ENCODE peak calls at places on chromosomes 4 and X, in ten cellular contexts. R, T, S, K, X, G, F, I, H and Y are unnamed samples.
A peak's percentile ranks its signal among the peaks of the same experiment; 100 is the strongest.

GRCh38 chr4:18684932-18685331 is 663.4 kb upstream of the LCORL start:
- DNase-seq in T (no peak), S (no peak), G (no peak), R (no peak), F (no peak), I (no peak), X (no peak), H (no peak), K (no peak), Y (no peak)

GRCh38 chrX:103200951-103201529 is 13.9 kb upstream of the BEX4 start:
- DNase-seq in T (no peak), S (peak; percentile 34), R (no peak), X (no peak), H (no peak), G (no peak), F (no peak), K (no peak), I (no peak), Y (no peak)

GRCh38 chr4:40718571-40718970 is 31.2 kb upstream of the NSUN7 start:
- DNase-seq in F (no peak), G (no peak), X (peak; percentile 68), H (no peak), R (no peak), S (peak; percentile 8), T (no peak), I (no peak), K (no peak), Y (no peak)

GRCh38 chr4:165294907-165295306 is 32.6 kb upstream of the MSMO1 start:
- DNase-seq in S (no peak), K (no peak), F (no peak), T (no peak), H (no peak), X (no peak), I (peak; percentile 77), G (no peak), R (no peak), Y (no peak)

GRCh38 chr4:38667005-38667771 is 3.2 kb downstream of the KLF3 start:
- DNase-seq in G (peak; percentile 79), I (peak; percentile 16), R (peak; percentile 87), X (peak; percentile 89), K (peak; percentile 97), F (peak; percentile 91), H (no peak), T (peak; percentile 97), S (peak; percentile 88), Y (peak; percentile 98)

GRCh38 chr4:38641796-38642195 is 22.2 kb upstream of the KLF3 start:
- DNase-seq in T (no peak), I (no peak), K (no peak), F (no peak), H (no peak), S (no peak), X (no peak), R (no peak), G (no peak), Y (no peak)

GRCh38 chr4:169385356-169385755 is 114.6 kb upstream of the SH3RF1 start:
- DNase-seq in I (no peak), F (no peak), G (no peak), T (no peak), R (no peak), X (no peak), S (no peak), K (peak; percentile 39), H (no peak), Y (peak; percentile 49)

GRCh38 chr4:156692016-156692415 is 279.6 kb downstream of the PDGFC start:
- DNase-seq in X (no peak), G (no peak), H (no peak), T (no peak), S (no peak), I (no peak), R (no peak), F (no peak), K (no peak), Y (no peak)

GRCh38 chr4:5893013-5893580 is at the start of gene CRMP1:
- DNase-seq in S (no peak), T (no peak), H (no peak), K (no peak), G (peak; percentile 72), I (no peak), F (no peak), R (no peak), X (peak; percentile 47), Y (no peak)

GRCh38 chr4:17315459-17315858 is 196.4 kb downstream of the QDPR start:
- DNase-seq in F (no peak), I (no peak), X (no peak), T (no peak), S (no peak), R (no peak), K (no peak), G (no peak), H (no peak), Y (no peak)

GRCh38 chr4:63211377-63211776 is 1197.9 kb downstream of the TECRL start:
- DNase-seq in K (no peak), R (no peak), H (no peak), X (no peak), F (no peak), G (no peak), T (no peak), I (no peak), S (no peak), Y (no peak)

GRCh38 chr4:77821775-77822174 is 2.6 kb upstream of the CNOT6L start:
- DNase-seq in I (peak; percentile 72), T (no peak), H (no peak), R (no peak), F (no peak), G (no peak), K (no peak), S (no peak), X (no peak), Y (no peak)

GRCh38 chrX:140661657-140662056 is 47.9 kb upstream of the LINC00632 start:
- DNase-seq in I (no peak), R (no peak), T (no peak), K (no peak), F (no peak), X (no peak), G (no peak), S (no peak), H (no peak), Y (no peak)

GRCh38 chrX:119775517-119776238 is 15.8 kb downstream of the RPL39 start:
- DNase-seq in S (no peak), X (no peak), I (peak; percentile 34), F (no peak), T (no peak), K (no peak), R (no peak), H (no peak), G (no peak), Y (no peak)

GRCh38 chr4:114717432-114717831 is 118.8 kb downstream of the UGT8 start:
- DNase-seq in I (no peak), K (no peak), H (no peak), X (no peak), F (no peak), R (no peak), S (no peak), T (no peak), G (no peak), Y (no peak)

GRCh38 chr4:115249808-115250207 is 136.4 kb upstream of the NDST4 start:
- DNase-seq in S (no peak), G (no peak), R (no peak), H (no peak), T (no peak), K (no peak), F (no peak), X (no peak), I (no peak), Y (no peak)

GRCh38 chrX:43808231-43808630 is 74.0 kb downstream of the MAOB start:
- DNase-seq in S (no peak), I (no peak), G (no peak), H (no peak), X (no peak), R (no peak), F (no peak), K (no peak), T (no peak), Y (no peak)

GRCh38 chr4:72701987-72702819 is 133.2 kb upstream of the ADAMTS3 start:
- DNase-seq in G (peak; percentile 68), F (no peak), R (peak; percentile 15), X (peak; percentile 54), S (peak; percentile 43), I (peak; percentile 65), K (peak; percentile 10), H (no peak), T (peak; percentile 52), Y (peak; percentile 21)

GRCh38 chr4:140641789-140642439 is 73.2 kb upstream of the UCP1 start:
- DNase-seq in S (peak; percentile 72), X (peak; percentile 44), G (no peak), I (peak; percentile 23), K (no peak), R (no peak), T (no peak), F (no peak), H (peak; percentile 68), Y (no peak)
- H3K4me3 ChIP-seq in S (peak overlapping the region; percentile 25), X (no peak overlapping the region), G (no peak overlapping the region), I (no peak overlapping the region), K (no peak overlapping the region), R (no peak overlapping the region), T (no peak overlapping the region), F (no peak overlapping the region), H (peak overlapping the region; percentile 39), Y (no peak overlapping the region)

DNA sequence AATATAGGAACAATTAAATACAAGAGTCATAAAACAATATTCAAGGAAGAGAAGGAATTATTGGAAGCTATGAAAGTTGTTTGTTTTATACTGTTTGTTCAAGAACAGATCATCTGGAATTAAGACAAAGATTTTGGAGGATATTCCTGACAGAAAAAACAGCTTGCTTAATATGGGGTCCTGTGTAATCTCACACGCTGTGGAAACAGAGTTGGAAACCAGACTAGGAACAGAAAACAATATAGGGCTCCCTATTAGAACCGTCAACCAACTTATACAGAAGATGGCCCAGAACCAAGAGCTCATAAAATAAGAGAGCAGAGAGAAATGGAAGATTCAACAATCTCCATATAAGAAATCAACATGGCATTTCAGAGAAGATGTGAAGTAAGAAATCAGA is 156.0 kb downstream of the PCDH18 start:
- DNase-seq in I (no peak), S (no peak), F (no peak), R (no peak), K (no peak), T (no peak), G (no peak), H (no peak), X (no peak), Y (no peak)
- H3K4me3 ChIP-seq in I (no peak overlapping the region), S (no peak overlapping the region), F (no peak overlapping the region), R (no peak overlapping the region), K (no peak overlapping the region), T (no peak overlapping the region), G (no peak overlapping the region), H (no peak overlapping the region), X (no peak overlapping the region), Y (no peak overlapping the region)

DNA sequence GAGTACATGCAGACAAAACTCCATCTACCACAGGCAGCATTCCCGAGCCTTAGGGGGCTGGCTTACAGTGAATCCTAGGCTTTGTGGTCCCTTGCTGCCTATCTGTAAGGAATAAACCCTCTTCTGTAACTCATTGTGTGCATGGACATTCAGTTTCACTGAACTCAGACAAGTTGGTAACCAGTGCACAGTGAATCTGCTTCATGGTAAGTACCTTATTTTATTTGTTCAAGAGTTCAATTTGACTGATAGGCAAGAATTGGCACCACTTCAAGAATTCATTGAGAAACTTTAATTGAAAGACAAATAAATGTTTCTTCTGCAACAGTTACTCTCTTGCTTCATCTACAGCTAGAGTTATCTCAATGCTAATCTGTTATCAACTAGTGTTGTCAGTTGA is 57.2 kb upstream of the PRRG1 start:
- DNase-seq in T (no peak), K (no peak), R (no peak), X (no peak), H (no peak), S (no peak), I (no peak), G (no peak), F (no peak), Y (no peak)
- H3K4me3 ChIP-seq in T (no peak overlapping the region), K (no peak overlapping the region), R (no peak overlapping the region), X (no peak overlapping the region), H (no peak overlapping the region), S (no peak overlapping the region), I (no peak overlapping the region), G (no peak overlapping the region), F (no peak overlapping the region), Y (no peak overlapping the region)

GRCh38 chrX:44906542-44906941 is 33.6 kb downstream of the KDM6A start:
- DNase-seq in S (no peak), H (no peak), I (no peak), R (no peak), T (no peak), F (no peak), G (no peak), X (no peak), K (no peak), Y (no peak)
- H3K4me3 ChIP-seq in S (no peak overlapping the region), H (no peak overlapping the region), I (peak overlapping the region; percentile 62), R (no peak overlapping the region), T (no peak overlapping the region), F (no peak overlapping the region), G (no peak overlapping the region), X (no peak overlapping the region), K (no peak overlapping the region), Y (no peak overlapping the region)